ENCODE peak calls at places on chromosome 14, in six cellular contexts. H is astrocyte, O is colonic mucosa, K is GM23248, M is neuronal stem cell, R is right lobe of liver. Y is an unnamed sample.

GRCh38 chr14:22112004-22112403 is 438.4 kb upstream of the OR4E1 start:
- DNase-seq in H (no peak), O (peak; percentile 34), K (no peak), M (no peak), R (no peak), Y (no peak)

GRCh38 chr14:77421241-77421640 is 2.1 kb downstream of the NOXRED1 start:
- DNase-seq in H (no peak), O (no peak), K (peak; percentile 4), M (no peak), R (no peak), Y (no peak)

GRCh38 chr14:66284346-66284745 is 201.8 kb upstream of the CCDC196 start:
- DNase-seq in H (peak; percentile 22), O (no peak), K (peak; percentile 27), M (no peak), R (no peak), Y (no peak)

GRCh38 chr14:71521238-71521637 is 411.0 kb upstream of the RGS6 start:
- DNase-seq in H (peak; percentile 15), O (no peak), K (no peak), M (no peak), R (no peak), Y (no peak)

GRCh38 chr14:102280376-102280962 is 24.5 kb downstream of the MOK start:
- DNase-seq in H (peak; percentile 100), O (no peak), K (peak; percentile 98), M (no peak), R (no peak), Y (no peak)

GRCh38 chr14:50380455-50380854 is 16.2 kb downstream of the CDKL1 start:
- DNase-seq in H (no peak), O (no peak), K (no peak), M (no peak), R (no peak), Y (no peak)

GRCh38 chr14:89491701-89492381 is 74.8 kb upstream of the FOXN3 start:
- DNase-seq in H (peak; percentile 55), O (no peak), K (no peak), M (no peak), R (no peak), Y (no peak)

GRCh38 chr14:95769976-95770375 is 56.1 kb upstream of the TCL1A start:
- DNase-seq in H (no peak), O (no peak), K (no peak), M (no peak), R (no peak), Y (no peak)

GRCh38 chr14:28083456-28083855 is 683.1 kb upstream of the FOXG1 start:
- DNase-seq in H (peak; percentile 36), O (no peak), K (no peak), M (no peak), R (no peak), Y (no peak)

GRCh38 chr14:52949711-52950409 is 990 bp downstream of the FERMT2 start:
- DNase-seq in H (peak; percentile 63), O (no peak), K (peak; percentile 86), M (no peak), R (no peak), Y (no peak)

GRCh38 chr14:58560208-58560607 is 77.6 kb upstream of the DACT1 start:
- DNase-seq in H (peak; percentile 68), O (no peak), K (peak; percentile 51), M (no peak), R (no peak), Y (no peak)

GRCh38 chr14:38430522-38430921 is 174.6 kb upstream of the CLEC14A start:
- DNase-seq in H (no peak), O (no peak), K (no peak), M (no peak), R (no peak), Y (no peak)

GRCh38 chr14:80567905-80568512 is 356.7 kb upstream of the DIO2 start:
- DNase-seq in H (peak; percentile 92), O (no peak), K (peak; percentile 58), M (no peak), R (no peak), Y (no peak)

GRCh38 chr14:99590746-99591555 is 13.1 kb downstream of the CCDC85C start:
- DNase-seq in H (peak; percentile 55), O (no peak), K (peak; percentile 74), M (no peak), R (no peak), Y (no peak)

GRCh38 chr14:61064866-61065265 is 83.8 kb downstream of the SLC38A6 start:
- DNase-seq in H (no peak), O (no peak), K (no peak), M (no peak), R (no peak), Y (no peak)

GRCh38 chr14:57747036-57747435 is 118.9 kb downstream of the SLC35F4 start:
- DNase-seq in H (peak; percentile 55), O (peak; percentile 43), K (peak; percentile 8), M (no peak), R (no peak), Y (peak; percentile 30)

GRCh38 chr14:67704484-67705089 is 2.9 kb downstream of the RDH12 start:
- DNase-seq in H (peak; percentile 12), O (peak; percentile 40), K (peak; percentile 65), M (peak; percentile 66), R (no peak), Y (no peak)

GRCh38 chr14:84343637-84344036 is 1186.3 kb upstream of the FLRT2 start:
- DNase-seq in H (peak; percentile 19), O (no peak), K (no peak), M (no peak), R (no peak), Y (no peak)

GRCh38 chr14:95490727-95491451 is 25.6 kb downstream of the SYNE3 start:
- DNase-seq in H (no peak), O (peak; percentile 86), K (peak; percentile 28), M (no peak), R (no peak), Y (peak; percentile 76)

GRCh38 chr14:94388896-94389469 is 581 bp upstream of the SERPINA1 start:
- DNase-seq in H (no peak), O (no peak), K (no peak), M (no peak), R (peak; percentile 48), Y (no peak)

GRCh38 chr14:70894868-70895267 is 12.4 kb upstream of the PCNX1 start:
- DNase-seq in H (no peak), O (no peak), K (peak; percentile 47), M (no peak), R (no peak), Y (no peak)

GRCh38 chr14:39491134-39491541 is 58.9 kb upstream of the FBXO33 start:
- DNase-seq in H (peak; percentile 18), O (no peak), K (peak; percentile 55), M (no peak), R (no peak), Y (no peak)

GRCh38 chr14:101373690-101374295 is 187.5 kb upstream of the DIO3 start:
- DNase-seq in H (no peak), O (no peak), K (no peak), M (no peak), R (no peak), Y (no peak)

GRCh38 chr14:100662850-100663527 is 63.7 kb upstream of the DLK1 start:
- DNase-seq in H (peak; percentile 21), O (peak; percentile 80), K (peak; percentile 73), M (peak; percentile 74), R (no peak), Y (peak; percentile 75)

GRCh38 chr14:63435838-63436237 is 107.3 kb downstream of the PPP2R5E start:
- DNase-seq in H (peak; percentile 47), O (peak; percentile 37), K (peak; percentile 78), M (no peak), R (peak; percentile 88), Y (peak; percentile 57)

GRCh38 chr14:19878029-19878642 is 3.2 kb downstream of the OR4K2 start:
- DNase-seq in H (no peak), O (no peak), K (peak; percentile 11), M (no peak), R (no peak), Y (no peak)

GRCh38 chr14:100131181-100131580 is 28.3 kb downstream of the DEGS2 start:
- DNase-seq in H (no peak), O (peak; percentile 57), K (no peak), M (no peak), R (no peak), Y (peak; percentile 57)

GRCh38 chr14:52044791-52045522 is 23.9 kb downstream of the NID2 start:
- DNase-seq in H (peak; percentile 95), O (no peak), K (peak; percentile 97), M (no peak), R (no peak), Y (no peak)

GRCh38 chr14:33273978-33274377 is 335.3 kb downstream of the NPAS3 start:
- DNase-seq in H (no peak), O (no peak), K (no peak), M (no peak), R (no peak), Y (no peak)

GRCh38 chr14:91325211-91325610 is 80.7 kb upstream of the GPR68 start:
- DNase-seq in H (no peak), O (no peak), K (no peak), M (no peak), R (no peak), Y (no peak)

GRCh38 chr14:100586520-100587247 is 533 bp downstream of the BEGAIN start:
- DNase-seq in H (peak; percentile 34), O (peak; percentile 63), K (peak; percentile 49), M (no peak), R (no peak), Y (peak; percentile 55)

DNA sequence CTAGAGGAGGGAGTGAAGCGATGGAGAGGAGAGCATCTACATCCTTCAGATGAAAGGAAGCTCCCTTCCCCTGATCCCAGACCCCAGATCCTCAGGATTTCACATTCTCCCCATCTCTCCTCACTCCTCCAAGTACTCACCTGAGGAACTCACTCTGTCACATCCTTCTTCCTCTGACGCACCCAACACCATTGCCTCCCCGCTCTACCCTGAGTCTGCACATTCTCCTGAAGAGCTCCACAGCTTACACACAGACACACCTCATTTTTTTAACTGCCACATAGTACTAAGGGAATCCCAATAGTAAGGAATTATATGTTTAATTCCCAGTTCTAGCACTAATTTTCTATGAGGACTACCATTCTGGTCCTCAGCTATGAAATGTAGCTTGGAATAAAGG is 16.3 kb upstream of the METTL17 start:
- DNase-seq in H (no peak), O (no peak), K (no peak), M (no peak), R (no peak), Y (no peak)
- H3K9me3 ChIP-seq in H (no peaks in the 10 kb centered on the region), O (no peaks in the 10 kb centered on the region), K (no peaks in the 10 kb centered on the region), M (no peaks in the 10 kb centered on the region), R (no peaks in the 10 kb centered on the region), Y (no peaks in the 10 kb centered on the region)

GRCh38 chr14:26926585-26926984 is 328.8 kb upstream of the NOVA1 start:
- DNase-seq in H (no peak), O (no peak), K (no peak), M (no peak), R (no peak), Y (no peak)
- H3K9me3 ChIP-seq in H (no peaks in the 10 kb centered on the region), O (no peaks in the 10 kb centered on the region), K (no peaks in the 10 kb centered on the region), M (no peaks in the 10 kb centered on the region), R (no peaks in the 10 kb centered on the region), Y (no peaks in the 10 kb centered on the region)

GRCh38 chr14:105841022-105842009 is 314.9 kb downstream of the TMEM121 start:
- DNase-seq in H (no peak), O (peak; percentile 8), K (no peak), M (no peak), R (no peak), Y (no peak)
- H3K9me3 ChIP-seq in H (peaks cover 26% of the 10 kb centered on the region), O (no peaks in the 10 kb centered on the region), K (no peaks in the 10 kb centered on the region), M (no peaks in the 10 kb centered on the region), R (no peaks in the 10 kb centered on the region), Y (no peaks in the 10 kb centered on the region)

DNA sequence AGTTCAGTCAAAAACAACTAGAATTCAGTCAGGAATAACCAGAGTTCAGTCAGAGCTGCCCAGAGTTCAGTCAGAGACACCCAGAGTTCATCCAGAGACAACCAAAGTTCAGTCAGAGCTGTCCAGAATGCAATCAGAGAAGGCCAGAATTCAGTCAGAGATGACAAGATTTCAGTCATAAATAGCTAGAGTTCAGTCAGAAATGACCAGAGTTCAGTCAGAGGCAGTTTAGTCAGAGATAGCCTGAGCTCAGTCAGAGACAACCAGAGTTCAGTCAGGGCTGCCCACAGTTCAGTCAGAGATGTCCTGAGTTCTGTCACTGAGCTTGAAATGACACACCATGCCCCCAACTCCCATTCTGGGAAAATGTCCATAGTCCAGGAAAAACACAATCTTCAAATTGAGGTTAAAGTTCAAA is 1102.8 kb downstream of the BCL11B start:
- DNase-seq in H (no peak), O (no peak), K (no peak), M (no peak), R (no peak), Y (no peak)
- H3K9me3 ChIP-seq in H (no peaks in the 10 kb centered on the region), O (no peaks in the 10 kb centered on the region), K (no peaks in the 10 kb centered on the region), M (no peaks in the 10 kb centered on the region), R (no peaks in the 10 kb centered on the region), Y (no peaks in the 10 kb centered on the region)

Y was measured in transverse colon.